ENCODE peak calls at places on chromosomes 12 and 14, in nine cellular contexts. E is lower leg skin; Y is foreskin fibroblast; W is AG08396; D is LHCN-M2; C is lower lobe of right lung; H is glutamatergic neuron; J is H7; B is activated naive CD4-positive, alpha-beta T cell treated with anti-CD3 and anti-CD28 coated beads, Interleukin-2, amount 10 ng/mL, durations not matched to agents 7 days and 5 days. O is an unnamed sample.

GRCh38 chr14:32251530-32251929 is 48.5 kb upstream of the RNU6-8 start:
- DNase-seq in E (no peak), Y (no peak), W (no peak), D (no peak), C (no peak), H (no peak), J (no peak), B (no peak), O (no peak)

GRCh38 chr12:46197876-46198275 is 71.0 kb downstream of the SLC38A1 start:
- DNase-seq in E (no peak), Y (no peak), W (no peak), D (no peak), C (no peak), H (no peak), J (no peak), B (no peak), O (no peak)

GRCh38 chr12:102023343-102023930 is 38.4 kb downstream of the WASHC3 start:
- DNase-seq in E (no peak), Y (no peak), W (peak), D (peak), C (no peak), H (no peak), J (no peak), B (no peak), O (peak)

GRCh38 chr12:57759360-57759980 is 4.6 kb downstream of the MARCHF9 start:
- DNase-seq in E (no peak), Y (no peak), W (no peak), D (no peak), C (no peak), H (no peak), J (peak), B (peak), O (peak)

GRCh38 chr12:105641742-105642141 is 311.3 kb downstream of the C12orf75 start:
- DNase-seq in E (no peak), Y (no peak), W (peak), D (no peak), C (no peak), H (no peak), J (no peak), B (no peak), O (no peak)

GRCh38 chr14:102285106-102285505 is 19.9 kb downstream of the MOK start:
- DNase-seq in E (no peak), Y (no peak), W (no peak), D (no peak), C (no peak), H (no peak), J (no peak), B (no peak), O (no peak)

GRCh38 chr12:31835276-31835882 is 106.6 kb upstream of the AMN1 start:
- DNase-seq in E (no peak), Y (no peak), W (no peak), D (no peak), C (no peak), H (no peak), J (no peak), B (no peak), O (peak)

GRCh38 chr14:51335521-51335920 is 95.5 kb downstream of the TMX1 start:
- DNase-seq in E (peak), Y (peak), W (no peak), D (no peak), C (no peak), H (no peak), J (no peak), B (no peak), O (no peak)

GRCh38 chr12:13196302-13196921 is at the start of gene EMP1:
- DNase-seq in E (peak), Y (peak), W (peak), D (peak), C (peak), H (no peak), J (no peak), B (peak), O (peak)

GRCh38 chr12:47156167-47156736 is 76.5 kb upstream of the AMIGO2 start:
- DNase-seq in E (no peak), Y (no peak), W (no peak), D (peak), C (no peak), H (no peak), J (no peak), B (no peak), O (no peak)

GRCh38 chr14:32560213-32560857 is 231.2 kb downstream of the AKAP6 start:
- DNase-seq in E (peak), Y (peak), W (peak), D (peak), C (no peak), H (peak), J (peak), B (peak), O (peak)

GRCh38 chr14:64800000-64800399 is 79.7 kb downstream of the SPTB start:
- DNase-seq in E (no peak), Y (peak), W (peak), D (peak), C (peak), H (no peak), J (peak), B (peak), O (peak)

GRCh38 chr12:108964391-108965166 is 56.3 kb downstream of the SVOP start:
- DNase-seq in E (no peak), Y (no peak), W (no peak), D (no peak), C (no peak), H (no peak), J (no peak), B (no peak), O (no peak)

GRCh38 chr14:68547305-68548193 is 245.3 kb downstream of the ZFP36L1 start:
- DNase-seq in E (peak), Y (peak), W (peak), D (peak), C (no peak), H (no peak), J (no peak), B (no peak), O (peak)

GRCh38 chr14:32693114-32693513 is 245.6 kb upstream of the NPAS3 start:
- DNase-seq in E (no peak), Y (peak), W (peak), D (peak), C (no peak), H (no peak), J (peak), B (no peak), O (no peak)

GRCh38 chr14:68137704-68138619 is 318.4 kb downstream of the RAD51B start:
- DNase-seq in E (peak), Y (peak), W (peak), D (peak), C (no peak), H (peak), J (peak), B (no peak), O (peak)

GRCh38 chr14:98136420-98136819 is 1135.6 kb downstream of the BCL11B start:
- DNase-seq in E (no peak), Y (no peak), W (no peak), D (no peak), C (no peak), H (no peak), J (no peak), B (peak), O (no peak)

GRCh38 chr12:68001486-68002466 is 12.5 kb downstream of the IFNG-AS1 start:
- DNase-seq in E (no peak), Y (peak), W (no peak), D (peak), C (no peak), H (no peak), J (peak), B (no peak), O (peak)

GRCh38 chr12:113991224-113992044 is 25.3 kb upstream of the RBM19 start:
- DNase-seq in E (no peak), Y (no peak), W (no peak), D (no peak), C (no peak), H (no peak), J (no peak), B (no peak), O (no peak)

O was measured in hepatocyte.